ENCODE peak calls at places on chromosomes 5 and 9, in seven cellular contexts. E, V, O, H, D, S and J are unnamed samples.

GRCh38 chr9:129968690-129969485 is 74.1 kb downstream of the FNBP1 start:
- DNase-seq in E (peak), V (no peak), O (no peak), H (peak), D (no peak), S (no peak), J (peak)

GRCh38 chr9:4837768-4838546 is 45.2 kb downstream of the RCL1 start:
- DNase-seq in E (no peak), V (no peak), O (peak), H (no peak), D (no peak), S (no peak), J (peak)

GRCh38 chr5:116300016-116300601 is 215.3 kb downstream of the COMMD10 start:
- DNase-seq in E (no peak), V (no peak), O (no peak), H (no peak), D (no peak), S (no peak), J (no peak)

GRCh38 chr9:86041331-86041741 is 58.0 kb downstream of the GOLM1 start:
- DNase-seq in E (no peak), V (no peak), O (no peak), H (no peak), D (no peak), S (no peak), J (peak)

GRCh38 chr5:140083120-140083519 is 30.8 kb upstream of the PURA start:
- DNase-seq in E (no peak), V (no peak), O (no peak), H (no peak), D (no peak), S (no peak), J (no peak)

GRCh38 chr5:54924487-54924886 is 60.9 kb downstream of the ESM1 start:
- DNase-seq in E (no peak), V (no peak), O (no peak), H (no peak), D (no peak), S (no peak), J (no peak)

GRCh38 chr9:104856413-104856941 is 71.5 kb downstream of the ABCA1 start:
- DNase-seq in E (no peak), V (no peak), O (no peak), H (no peak), D (no peak), S (no peak), J (no peak)

GRCh38 chr5:124663101-124663506 is 83.3 kb downstream of the ZNF608 start:
- DNase-seq in E (no peak), V (no peak), O (no peak), H (no peak), D (no peak), S (no peak), J (no peak)

GRCh38 chr9:97748525-97748924 is 51.4 kb upstream of the XPA start:
- DNase-seq in E (no peak), V (no peak), O (no peak), H (no peak), D (no peak), S (no peak), J (no peak)

GRCh38 chr9:126687868-126688503 is 74.3 kb downstream of the LMX1B start:
- DNase-seq in E (no peak), V (no peak), O (no peak), H (no peak), D (no peak), S (no peak), J (no peak)

GRCh38 chr5:167511-167910 is 23.8 kb upstream of the LRRC14B start:
- DNase-seq in E (no peak), V (peak), O (no peak), H (no peak), D (no peak), S (no peak), J (no peak)

GRCh38 chr5:127871448-127872153 is 168.4 kb downstream of the CCDC192 start:
- DNase-seq in E (peak), V (no peak), O (no peak), H (no peak), D (no peak), S (no peak), J (no peak)

GRCh38 chr9:133892193-133892920 is 99.8 kb downstream of the VAV2 start:
- DNase-seq in E (no peak), V (no peak), O (no peak), H (no peak), D (no peak), S (no peak), J (no peak)

GRCh38 chr5:105508519-105508918 is 1945.9 kb upstream of the NUDT12 start:
- DNase-seq in E (no peak), V (no peak), O (no peak), H (no peak), D (no peak), S (no peak), J (no peak)

GRCh38 chr9:33466565-33467495 is 6.9 kb downstream of the NOL6 start:
- DNase-seq in E (peak), V (peak), O (peak), H (no peak), D (peak), S (peak), J (no peak)